ENCODE peak calls at places on chromosomes 16 and 17, in nine cellular contexts. One of them, this sample, is unnamed.

GRCh38 chr17:73393962-73394361 is 82.2 kb upstream of the CDC42EP4 start:
- DNase-seq in NCI-H1092: no peak
- DNase-seq in ACHN: peak
- DNase-seq in ELF-1: no peak
- DNase-seq in naive thymus-derived CD4-positive, alpha-beta T cell: no peak
- DNase-seq in activated CD4-positive, alpha-beta T cell treated with anti-CD3 and anti-CD28 coated beads, Interleukin-2, amount 10 ng/mL, durations not matched to agents 7 days and 5 days: no peak
- DNase-seq in upper lobe of left lung: no peak
- DNase-seq in NCI-H2171 treated with DMSO at 0.1 percent for 48 hours: no peak
- DNase-seq in erythroblast: peak
- DNase-seq in this sample: peak

GRCh38 chr17:75701288-75701687 is 20.0 kb upstream of the ITGB4 start:
- DNase-seq in NCI-H1092: no peak
- DNase-seq in activated CD4-positive, alpha-beta T cell treated with anti-CD3 and anti-CD28 coated beads, Interleukin-2, amount 10 ng/mL, durations not matched to agents 7 days and 5 days: no peak
- DNase-seq in erythroblast: no peak
- DNase-seq in ACHN: no peak
- DNase-seq in NCI-H2171 treated with DMSO at 0.1 percent for 48 hours: no peak
- DNase-seq in upper lobe of left lung: no peak
- DNase-seq in naive thymus-derived CD4-positive, alpha-beta T cell: no peak
- DNase-seq in ELF-1: no peak
- DNase-seq in this sample: no peak

GRCh38 chr16:64077242-64077641 is 1044.6 kb downstream of the CDH11 start:
- DNase-seq in NCI-H1092: no peak
- DNase-seq in upper lobe of left lung: no peak
- DNase-seq in activated CD4-positive, alpha-beta T cell treated with anti-CD3 and anti-CD28 coated beads, Interleukin-2, amount 10 ng/mL, durations not matched to agents 7 days and 5 days: no peak
- DNase-seq in naive thymus-derived CD4-positive, alpha-beta T cell: no peak
- DNase-seq in ACHN: no peak
- DNase-seq in erythroblast: no peak
- DNase-seq in ELF-1: no peak
- DNase-seq in NCI-H2171 treated with DMSO at 0.1 percent for 48 hours: no peak
- DNase-seq in this sample: no peak

GRCh38 chr16:531494-532125 is 4.1 kb downstream of the CAPN15 start:
- DNase-seq in erythroblast: no peak
- DNase-seq in ELF-1: no peak
- DNase-seq in NCI-H1092: no peak
- DNase-seq in ACHN: no peak
- DNase-seq in upper lobe of left lung: no peak
- DNase-seq in naive thymus-derived CD4-positive, alpha-beta T cell: no peak
- DNase-seq in activated CD4-positive, alpha-beta T cell treated with anti-CD3 and anti-CD28 coated beads, Interleukin-2, amount 10 ng/mL, durations not matched to agents 7 days and 5 days: no peak
- DNase-seq in NCI-H2171 treated with DMSO at 0.1 percent for 48 hours: no peak
- DNase-seq in this sample: no peak

GRCh38 chr17:76696763-76697701 is 13.7 kb downstream of the MXRA7 start:
- DNase-seq in naive thymus-derived CD4-positive, alpha-beta T cell: no peak
- DNase-seq in erythroblast: no peak
- DNase-seq in NCI-H2171 treated with DMSO at 0.1 percent for 48 hours: no peak
- DNase-seq in ELF-1: no peak
- DNase-seq in upper lobe of left lung: no peak
- DNase-seq in ACHN: no peak
- DNase-seq in NCI-H1092: no peak
- DNase-seq in activated CD4-positive, alpha-beta T cell treated with anti-CD3 and anti-CD28 coated beads, Interleukin-2, amount 10 ng/mL, durations not matched to agents 7 days and 5 days: no peak
- DNase-seq in this sample: no peak

GRCh38 chr16:2468725-2469398 is 2.2 kb upstream of the NTN3 start:
- DNase-seq in NCI-H2171 treated with DMSO at 0.1 percent for 48 hours: peak
- DNase-seq in upper lobe of left lung: no peak
- DNase-seq in ELF-1: peak
- DNase-seq in naive thymus-derived CD4-positive, alpha-beta T cell: no peak
- DNase-seq in ACHN: no peak
- DNase-seq in erythroblast: peak
- DNase-seq in NCI-H1092: peak
- DNase-seq in activated CD4-positive, alpha-beta T cell treated with anti-CD3 and anti-CD28 coated beads, Interleukin-2, amount 10 ng/mL, durations not matched to agents 7 days and 5 days: no peak
- DNase-seq in this sample: peak

GRCh38 chr16:10851512-10851911 is 25.5 kb upstream of the CIITA start:
- DNase-seq in NCI-H2171 treated with DMSO at 0.1 percent for 48 hours: no peak
- DNase-seq in ELF-1: no peak
- DNase-seq in NCI-H1092: no peak
- DNase-seq in upper lobe of left lung: no peak
- DNase-seq in ACHN: no peak
- DNase-seq in naive thymus-derived CD4-positive, alpha-beta T cell: no peak
- DNase-seq in activated CD4-positive, alpha-beta T cell treated with anti-CD3 and anti-CD28 coated beads, Interleukin-2, amount 10 ng/mL, durations not matched to agents 7 days and 5 days: no peak
- DNase-seq in erythroblast: no peak
- DNase-seq in this sample: peak

GRCh38 chr17:46878055-46878454 is 26.7 kb downstream of the WNT9B start:
- DNase-seq in ACHN: no peak
- DNase-seq in NCI-H1092: no peak
- DNase-seq in naive thymus-derived CD4-positive, alpha-beta T cell: no peak
- DNase-seq in activated CD4-positive, alpha-beta T cell treated with anti-CD3 and anti-CD28 coated beads, Interleukin-2, amount 10 ng/mL, durations not matched to agents 7 days and 5 days: no peak
- DNase-seq in upper lobe of left lung: peak
- DNase-seq in ELF-1: no peak
- DNase-seq in NCI-H2171 treated with DMSO at 0.1 percent for 48 hours: no peak
- DNase-seq in erythroblast: no peak
- DNase-seq in this sample: no peak

GRCh38 chr17:81406117-81406953 is 11.1 kb downstream of the BAHCC1 start:
- DNase-seq in ELF-1: no peak
- DNase-seq in ACHN: no peak
- DNase-seq in NCI-H2171 treated with DMSO at 0.1 percent for 48 hours: no peak
- DNase-seq in upper lobe of left lung: no peak
- DNase-seq in erythroblast: no peak
- DNase-seq in activated CD4-positive, alpha-beta T cell treated with anti-CD3 and anti-CD28 coated beads, Interleukin-2, amount 10 ng/mL, durations not matched to agents 7 days and 5 days: no peak
- DNase-seq in NCI-H1092: no peak
- DNase-seq in naive thymus-derived CD4-positive, alpha-beta T cell: no peak
- DNase-seq in this sample: no peak

GRCh38 chr17:72342582-72343527 is 222.0 kb downstream of the SOX9 start:
- DNase-seq in ELF-1: no peak
- DNase-seq in NCI-H2171 treated with DMSO at 0.1 percent for 48 hours: peak
- DNase-seq in NCI-H1092: no peak
- DNase-seq in naive thymus-derived CD4-positive, alpha-beta T cell: no peak
- DNase-seq in ACHN: peak
- DNase-seq in upper lobe of left lung: peak
- DNase-seq in erythroblast: no peak
- DNase-seq in activated CD4-positive, alpha-beta T cell treated with anti-CD3 and anti-CD28 coated beads, Interleukin-2, amount 10 ng/mL, durations not matched to agents 7 days and 5 days: no peak
- DNase-seq in this sample: no peak

GRCh38 chr17:81397314-81398169 is 2.3 kb downstream of the BAHCC1 start:
- DNase-seq in upper lobe of left lung: no peak
- DNase-seq in erythroblast: peak
- DNase-seq in ACHN: peak
- DNase-seq in ELF-1: peak
- DNase-seq in NCI-H1092: peak
- DNase-seq in activated CD4-positive, alpha-beta T cell treated with anti-CD3 and anti-CD28 coated beads, Interleukin-2, amount 10 ng/mL, durations not matched to agents 7 days and 5 days: no peak
- DNase-seq in NCI-H2171 treated with DMSO at 0.1 percent for 48 hours: peak
- DNase-seq in naive thymus-derived CD4-positive, alpha-beta T cell: no peak
- DNase-seq in this sample: peak

GRCh38 chr16:68233835-68234187 is 2.1 kb downstream of the ESRP2 start:
- DNase-seq in activated CD4-positive, alpha-beta T cell treated with anti-CD3 and anti-CD28 coated beads, Interleukin-2, amount 10 ng/mL, durations not matched to agents 7 days and 5 days: no peak
- DNase-seq in ELF-1: no peak
- DNase-seq in erythroblast: no peak
- DNase-seq in NCI-H1092: no peak
- DNase-seq in upper lobe of left lung: no peak
- DNase-seq in naive thymus-derived CD4-positive, alpha-beta T cell: no peak
- DNase-seq in NCI-H2171 treated with DMSO at 0.1 percent for 48 hours: no peak
- DNase-seq in ACHN: no peak
- DNase-seq in this sample: no peak

GRCh38 chr16:29806096-29806579 is at the start of gene MAZ:
- DNase-seq in ELF-1: no peak
- DNase-seq in upper lobe of left lung: no peak
- DNase-seq in NCI-H2171 treated with DMSO at 0.1 percent for 48 hours: peak
- DNase-seq in naive thymus-derived CD4-positive, alpha-beta T cell: no peak
- DNase-seq in NCI-H1092: peak
- DNase-seq in activated CD4-positive, alpha-beta T cell treated with anti-CD3 and anti-CD28 coated beads, Interleukin-2, amount 10 ng/mL, durations not matched to agents 7 days and 5 days: no peak
- DNase-seq in erythroblast: peak
- DNase-seq in ACHN: no peak
- DNase-seq in this sample: no peak

GRCh38 chr17:71921726-71922320 is 199.0 kb upstream of the SOX9 start:
- DNase-seq in NCI-H1092: no peak
- DNase-seq in activated CD4-positive, alpha-beta T cell treated with anti-CD3 and anti-CD28 coated beads, Interleukin-2, amount 10 ng/mL, durations not matched to agents 7 days and 5 days: no peak
- DNase-seq in ACHN: no peak
- DNase-seq in erythroblast: no peak
- DNase-seq in upper lobe of left lung: no peak
- DNase-seq in NCI-H2171 treated with DMSO at 0.1 percent for 48 hours: no peak
- DNase-seq in ELF-1: no peak
- DNase-seq in naive thymus-derived CD4-positive, alpha-beta T cell: peak
- DNase-seq in this sample: no peak